ENCODE peak calls at places on chromosomes 5 and 9, in ten cellular contexts. M is psoas muscle; W is CD8-positive, alpha-beta T cell; R is SK-N-SH; C is transverse colon; A is lower lobe of right lung; N is astrocyte; H is keratinocyte; Y is body of pancreas; D is AG04450. B is an unnamed sample.

GRCh38 chr9:35736201-35736633 is 3.8 kb downstream of the CREB3 start:
- DNase-seq in Y (peak; percentile 68), R (peak; percentile 69), C (peak; percentile 76), W (peak; percentile 68), H (no peak), D (no peak), M (peak; percentile 49), A (peak; percentile 64), N (peak; percentile 47), B (peak; percentile 68)

GRCh38 chr5:132376694-132377641 is 7.5 kb downstream of the SLC22A5 start:
- DNase-seq in Y (no peak), D (no peak), M (no peak), R (no peak), A (no peak), W (no peak), H (no peak), N (no peak), C (no peak), B (no peak)

GRCh38 chr9:20462410-20462809 is 159.9 kb downstream of the MLLT3 start:
- DNase-seq in N (no peak), W (no peak), H (no peak), C (no peak), M (no peak), D (no peak), R (no peak), Y (no peak), A (no peak), B (no peak)

GRCh38 chr5:138611295-138612220 is 36.4 kb upstream of the HSPA9 start:
- DNase-seq in M (no peak), W (no peak), N (no peak), R (peak; percentile 77), D (no peak), H (no peak), C (no peak), A (no peak), Y (no peak), B (peak; percentile 81)

GRCh38 chr9:96391021-96391765 is 7.7 kb upstream of the SLC35D2 start:
- DNase-seq in C (peak; percentile 74), N (no peak), R (no peak), Y (peak; percentile 65), W (no peak), H (no peak), D (no peak), A (no peak), M (no peak), B (no peak)

GRCh38 chr9:77848897-77849296 is 182.7 kb downstream of the GNAQ start:
- DNase-seq in M (peak; percentile 69), C (peak; percentile 36), H (no peak), A (peak; percentile 63), R (no peak), N (peak; percentile 91), Y (peak; percentile 24), D (peak; percentile 37), W (no peak), B (peak; percentile 76)

GRCh38 chr9:121840838-121841760 is 189.7 kb downstream of the DAB2IP start:
- DNase-seq in C (no peak), Y (no peak), D (no peak), R (no peak), N (no peak), A (no peak), W (no peak), M (no peak), H (no peak), B (no peak)

GRCh38 chr9:80146466-80146865 is 574.7 kb downstream of the TLE4 start:
- DNase-seq in W (no peak), N (no peak), A (no peak), Y (no peak), C (no peak), M (no peak), D (no peak), H (no peak), R (no peak), B (no peak)

GRCh38 chr5:158857376-158857775 is 242.3 kb downstream of the EBF1 start:
- DNase-seq in R (no peak), H (no peak), A (no peak), W (no peak), N (no peak), Y (no peak), C (no peak), D (no peak), M (no peak), B (no peak)

GRCh38 chr5:179794575-179794974 is 789 bp downstream of the LTC4S start:
- DNase-seq in N (no peak), A (no peak), Y (no peak), D (no peak), M (no peak), R (no peak), C (no peak), H (no peak), W (no peak), B (no peak)

GRCh38 chr5:168829922-168830417 is 250.8 kb upstream of the PANK3 start:
- DNase-seq in D (no peak), C (no peak), N (no peak), Y (no peak), H (no peak), M (no peak), R (no peak), A (no peak), W (no peak), B (no peak)

GRCh38 chr5:168830833-168831232 is 251.7 kb upstream of the PANK3 start:
- DNase-seq in C (no peak), Y (no peak), N (no peak), M (no peak), H (no peak), W (no peak), A (no peak), R (no peak), D (no peak), B (no peak)

GRCh38 chr5:168831438-168831837 is 252.3 kb upstream of the PANK3 start:
- DNase-seq in M (no peak), R (no peak), W (no peak), A (no peak), N (no peak), D (no peak), H (no peak), Y (no peak), C (no peak), B (no peak)

GRCh38 chr5:168827636-168828035 is 248.5 kb upstream of the PANK3 start:
- DNase-seq in N (no peak), A (no peak), H (no peak), Y (no peak), D (no peak), W (no peak), M (no peak), C (no peak), R (no peak), B (no peak)

DNA sequence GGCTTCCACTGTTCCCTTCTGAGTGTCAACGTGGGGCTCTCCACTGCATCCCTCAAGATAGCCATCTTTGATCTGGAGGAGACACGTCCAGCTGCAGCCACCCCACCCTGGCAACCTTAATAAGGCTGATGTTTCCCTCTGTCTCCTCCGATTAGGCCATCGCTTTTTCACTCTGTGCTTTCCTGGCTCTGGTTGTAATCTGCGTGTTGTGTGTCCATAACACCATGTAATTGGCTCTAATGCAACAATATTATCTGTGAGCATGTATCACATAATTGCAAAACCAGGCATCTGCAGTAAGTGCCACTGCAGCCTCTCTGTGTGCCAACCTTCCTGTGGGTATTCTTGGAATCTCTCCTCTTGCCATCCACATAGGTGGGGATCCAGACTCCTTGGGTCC is 249.9 kb upstream of the PANK3 start:
- DNase-seq in R (peak; percentile 43), C (no peak), D (no peak), A (no peak), H (no peak), M (no peak), W (no peak), Y (no peak), N (no peak), B (no peak)
- H3K27me3 ChIP-seq in R (no peaks in the 10 kb centered on the region), C (no peaks in the 10 kb centered on the region), D (no peaks in the 10 kb centered on the region), A (peaks cover 2% of the 10 kb centered on the region), H (no peaks in the 10 kb centered on the region), M (no peaks in the 10 kb centered on the region), W (no peaks in the 10 kb centered on the region), Y (no peaks in the 10 kb centered on the region), N (no peaks in the 10 kb centered on the region), B (peaks cover 1% of the 10 kb centered on the region)

GRCh38 chr9:129945314-129945713 is 97.7 kb downstream of the FNBP1 start:
- DNase-seq in H (no peak), M (no peak), Y (no peak), R (no peak), C (no peak), A (no peak), D (no peak), N (no peak), W (no peak), B (no peak)

GRCh38 chr9:129944501-129945116 is 98.4 kb downstream of the FNBP1 start:
- DNase-seq in W (peak; percentile 45), N (no peak), R (no peak), D (no peak), M (no peak), Y (no peak), A (no peak), C (no peak), H (no peak), B (no peak)

GRCh38 chr9:129949821-129950220 is 93.2 kb downstream of the FNBP1 start:
- DNase-seq in A (no peak), R (peak; percentile 36), N (no peak), C (no peak), H (no peak), W (no peak), Y (no peak), M (no peak), D (no peak), B (no peak)

GRCh38 chr9:129952337-129952736 is 90.7 kb downstream of the FNBP1 start:
- DNase-seq in R (no peak), M (no peak), A (no peak), N (no peak), H (no peak), W (no peak), Y (no peak), C (no peak), D (no peak), B (no peak)

GRCh38 chr9:129946596-129946995 is 96.4 kb downstream of the FNBP1 start:
- DNase-seq in W (no peak), R (no peak), A (no peak), Y (no peak), M (no peak), C (no peak), N (no peak), H (no peak), D (no peak), B (no peak)
- H3K4me3 ChIP-seq in W (no peak overlapping the region), R (no peak overlapping the region), A (no peak overlapping the region), Y (no peak overlapping the region), M (no peak overlapping the region), C (no peak overlapping the region), N (no peak overlapping the region), H (no peak overlapping the region), D (no peak overlapping the region), B (no peak overlapping the region)

GRCh38 chr5:144352318-144352717 is 181.6 kb downstream of the KCTD16 start:
- DNase-seq in A (no peak), W (no peak), D (no peak), M (no peak), H (no peak), Y (no peak), C (no peak), R (peak; percentile 0), N (no peak), B (no peak)
- TF ChIP-seq CTCF in A (no peak), W (no peak), D (no peak), M (no peak), H (no peak), Y (no peak), C (no peak), R (no peak), N (no peak), B (no peak)

DNA sequence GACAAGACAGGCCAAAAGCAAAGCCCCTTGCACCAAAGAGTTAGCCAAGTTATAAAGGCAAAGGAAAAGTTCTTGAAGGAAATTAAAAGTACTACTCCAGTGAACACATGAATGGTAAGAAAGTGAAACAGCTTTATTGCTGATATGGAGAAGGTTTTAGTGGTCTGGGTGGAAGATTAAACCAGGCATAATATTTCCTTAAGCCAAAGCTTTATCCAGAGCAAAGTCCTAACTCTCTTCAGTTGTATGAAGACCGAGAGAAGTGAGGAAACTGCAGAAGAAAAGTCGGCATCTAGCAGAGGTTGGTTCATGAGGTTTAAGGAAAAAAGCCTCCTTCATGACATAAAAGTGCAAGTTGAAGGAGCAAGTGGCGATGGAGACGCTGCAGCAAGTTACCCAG is 3.1 kb upstream of the NUDT12 start:
- DNase-seq in Y (no peak), M (no peak), A (no peak), D (no peak), N (no peak), W (no peak), H (no peak), C (no peak), R (no peak), B (no peak)
- H3K27me3 ChIP-seq in Y (no peaks in the 10 kb centered on the region), M (no peaks in the 10 kb centered on the region), A (no peaks in the 10 kb centered on the region), D (no peaks in the 10 kb centered on the region), N (no peaks in the 10 kb centered on the region), W (no peaks in the 10 kb centered on the region), H (no peaks in the 10 kb centered on the region), C (no peaks in the 10 kb centered on the region), R (no peaks in the 10 kb centered on the region), B (no peaks in the 10 kb centered on the region)

B was measured in bronchial epithelial cell.